ENCODE peak calls at places on chromosome 16, in six cellular contexts. One of them, this sample, is unnamed. For H3K4me1, the result is how much of the 10 kb centered on the place peaks cover.

GRCh38 chr16:2813661-2814288 is 3.3 kb upstream of the PRSS21 start:
- DNase-seq in fibroblast of lung: no peak
- DNase-seq in keratinocyte: no peak
- DNase-seq in mammary epithelial cell: no peak
- DNase-seq in OCI-LY7: no peak
- DNase-seq in H1: no peak
- DNase-seq in this sample: no peak

GRCh38 chr16:66528294-66528693 is 21.6 kb downstream of the TK2 start:
- DNase-seq in H1: no peak
- DNase-seq in mammary epithelial cell: no peak
- DNase-seq in keratinocyte: no peak
- DNase-seq in fibroblast of lung: no peak
- DNase-seq in OCI-LY7: no peak
- DNase-seq in this sample: no peak

GRCh38 chr16:10577305-10578202 is 2.8 kb downstream of the EMP2 start:
- DNase-seq in fibroblast of lung: no peak
- DNase-seq in H1: no peak
- DNase-seq in keratinocyte: no peak
- DNase-seq in mammary epithelial cell: no peak
- DNase-seq in OCI-LY7: no peak
- DNase-seq in this sample: no peak

GRCh38 chr16:31487720-31488629 is 5.1 kb downstream of the SLC5A2 start:
- DNase-seq in H1: peak
- DNase-seq in keratinocyte: no peak
- DNase-seq in fibroblast of lung: peak
- DNase-seq in mammary epithelial cell: peak
- DNase-seq in OCI-LY7: no peak
- DNase-seq in this sample: peak

GRCh38 chr16:56792960-56793359 is 63.0 kb downstream of the NUP93 start:
- DNase-seq in H1: no peak
- DNase-seq in fibroblast of lung: no peak
- DNase-seq in mammary epithelial cell: no peak
- DNase-seq in OCI-LY7: no peak
- DNase-seq in keratinocyte: no peak
- DNase-seq in this sample: no peak

GRCh38 chr16:89378947-89379771 is 111.2 kb downstream of the ANKRD11 start:
- DNase-seq in H1: no peak
- DNase-seq in fibroblast of lung: no peak
- DNase-seq in mammary epithelial cell: peak
- DNase-seq in OCI-LY7: peak
- DNase-seq in keratinocyte: no peak
- DNase-seq in this sample: no peak

GRCh38 chr16:50246299-50247122 is 19.8 kb upstream of the ADCY7 start:
- DNase-seq in keratinocyte: no peak
- DNase-seq in H1: peak
- DNase-seq in mammary epithelial cell: no peak
- DNase-seq in fibroblast of lung: no peak
- DNase-seq in OCI-LY7: no peak
- DNase-seq in this sample: no peak

GRCh38 chr16:68740628-68741346 is 3.7 kb downstream of the CDH1 start:
- DNase-seq in fibroblast of lung: no peak
- DNase-seq in mammary epithelial cell: no peak
- DNase-seq in OCI-LY7: peak
- DNase-seq in H1: no peak
- DNase-seq in keratinocyte: no peak
- DNase-seq in this sample: no peak

GRCh38 chr16:30041841-30042240 is 10.8 kb upstream of the TLCD3B start:
- DNase-seq in keratinocyte: no peak
- DNase-seq in OCI-LY7: peak
- DNase-seq in fibroblast of lung: peak
- DNase-seq in mammary epithelial cell: no peak
- DNase-seq in H1: no peak
- DNase-seq in this sample: no peak

GRCh38 chr16:30104492-30104891 is 8.5 kb upstream of the YPEL3 start:
- DNase-seq in fibroblast of lung: no peak
- DNase-seq in keratinocyte: no peak
- DNase-seq in H1: no peak
- DNase-seq in OCI-LY7: no peak
- DNase-seq in mammary epithelial cell: no peak
- DNase-seq in this sample: no peak

GRCh38 chr16:57479422-57480126 is 6.7 kb downstream of the DOK4 start:
- DNase-seq in H1: peak
- DNase-seq in OCI-LY7: no peak
- DNase-seq in fibroblast of lung: peak
- DNase-seq in mammary epithelial cell: peak
- DNase-seq in keratinocyte: no peak
- DNase-seq in this sample: no peak

GRCh38 chr16:66367968-66368891 is 1.7 kb downstream of the CDH5 start:
- DNase-seq in OCI-LY7: no peak
- DNase-seq in H1: no peak
- DNase-seq in mammary epithelial cell: no peak
- DNase-seq in fibroblast of lung: no peak
- DNase-seq in keratinocyte: no peak
- DNase-seq in this sample: no peak

GRCh38 chr16:70781800-70782199 is 19.2 kb downstream of the VAC14 start:
- DNase-seq in fibroblast of lung: no peak
- DNase-seq in mammary epithelial cell: no peak
- DNase-seq in OCI-LY7: no peak
- DNase-seq in keratinocyte: no peak
- DNase-seq in H1: no peak
- DNase-seq in this sample: no peak

GRCh38 chr16:66095676-66096075 is 270.8 kb upstream of the CDH5 start:
- DNase-seq in fibroblast of lung: no peak
- DNase-seq in mammary epithelial cell: no peak
- DNase-seq in keratinocyte: no peak
- DNase-seq in H1: no peak
- DNase-seq in OCI-LY7: no peak
- DNase-seq in this sample: no peak

GRCh38 chr16:71622088-71622487 is 3.9 kb upstream of the MARVELD3 start:
- DNase-seq in mammary epithelial cell: no peak
- DNase-seq in H1: no peak
- DNase-seq in keratinocyte: no peak
- DNase-seq in fibroblast of lung: no peak
- DNase-seq in OCI-LY7: no peak
- DNase-seq in this sample: peak

GRCh38 chr16:73047536-73048291 is at the start of gene ZFHX3:
- DNase-seq in OCI-LY7: peak
- DNase-seq in keratinocyte: no peak
- DNase-seq in mammary epithelial cell: peak
- DNase-seq in H1: peak
- DNase-seq in fibroblast of lung: peak
- DNase-seq in this sample: peak

GRCh38 chr16:8935989-8936388 is 27.7 kb downstream of the USP7 start:
- DNase-seq in OCI-LY7: peak
- DNase-seq in H1: peak
- DNase-seq in keratinocyte: no peak
- DNase-seq in mammary epithelial cell: no peak
- DNase-seq in fibroblast of lung: no peak
- DNase-seq in this sample: no peak

GRCh38 chr16:19071811-19072777 is 4.7 kb downstream of the COQ7 start:
- DNase-seq in H1: peak
- DNase-seq in keratinocyte: no peak
- DNase-seq in fibroblast of lung: peak
- DNase-seq in OCI-LY7: peak
- DNase-seq in mammary epithelial cell: peak
- DNase-seq in this sample: peak

GRCh38 chr16:57469917-57470470 is 7.5 kb downstream of the POLR2C start:
- DNase-seq in OCI-LY7: no peak
- DNase-seq in H1: no peak
- DNase-seq in fibroblast of lung: no peak
- DNase-seq in keratinocyte: no peak
- DNase-seq in mammary epithelial cell: no peak
- DNase-seq in this sample: no peak

GRCh38 chr16:19393226-19394074 is 24.2 kb upstream of the TMC5 start:
- DNase-seq in keratinocyte: peak
- DNase-seq in OCI-LY7: no peak
- DNase-seq in H1: no peak
- DNase-seq in mammary epithelial cell: peak
- DNase-seq in fibroblast of lung: peak
- DNase-seq in this sample: no peak

GRCh38 chr16:75250809-75251279 is 580 bp downstream of the BCAR1 start:
- DNase-seq in H1: no peak
- DNase-seq in fibroblast of lung: no peak
- DNase-seq in mammary epithelial cell: no peak
- DNase-seq in keratinocyte: no peak
- DNase-seq in OCI-LY7: no peak
- DNase-seq in this sample: no peak

GRCh38 chr16:75249441-75249840 is 2.0 kb downstream of the BCAR1 start:
- DNase-seq in keratinocyte: no peak
- DNase-seq in fibroblast of lung: no peak
- DNase-seq in H1: no peak
- DNase-seq in mammary epithelial cell: no peak
- DNase-seq in OCI-LY7: no peak
- DNase-seq in this sample: no peak

GRCh38 chr16:75251280-75252048 is at the start of gene BCAR1:
- DNase-seq in fibroblast of lung: peak
- DNase-seq in keratinocyte: no peak
- DNase-seq in OCI-LY7: peak
- DNase-seq in mammary epithelial cell: peak
- DNase-seq in H1: peak
- DNase-seq in this sample: no peak

GRCh38 chr16:75248536-75249380 is 2.7 kb downstream of the BCAR1 start:
- DNase-seq in fibroblast of lung: no peak
- DNase-seq in OCI-LY7: no peak
- DNase-seq in H1: no peak
- DNase-seq in mammary epithelial cell: no peak
- DNase-seq in keratinocyte: no peak
- DNase-seq in this sample: no peak

DNA sequence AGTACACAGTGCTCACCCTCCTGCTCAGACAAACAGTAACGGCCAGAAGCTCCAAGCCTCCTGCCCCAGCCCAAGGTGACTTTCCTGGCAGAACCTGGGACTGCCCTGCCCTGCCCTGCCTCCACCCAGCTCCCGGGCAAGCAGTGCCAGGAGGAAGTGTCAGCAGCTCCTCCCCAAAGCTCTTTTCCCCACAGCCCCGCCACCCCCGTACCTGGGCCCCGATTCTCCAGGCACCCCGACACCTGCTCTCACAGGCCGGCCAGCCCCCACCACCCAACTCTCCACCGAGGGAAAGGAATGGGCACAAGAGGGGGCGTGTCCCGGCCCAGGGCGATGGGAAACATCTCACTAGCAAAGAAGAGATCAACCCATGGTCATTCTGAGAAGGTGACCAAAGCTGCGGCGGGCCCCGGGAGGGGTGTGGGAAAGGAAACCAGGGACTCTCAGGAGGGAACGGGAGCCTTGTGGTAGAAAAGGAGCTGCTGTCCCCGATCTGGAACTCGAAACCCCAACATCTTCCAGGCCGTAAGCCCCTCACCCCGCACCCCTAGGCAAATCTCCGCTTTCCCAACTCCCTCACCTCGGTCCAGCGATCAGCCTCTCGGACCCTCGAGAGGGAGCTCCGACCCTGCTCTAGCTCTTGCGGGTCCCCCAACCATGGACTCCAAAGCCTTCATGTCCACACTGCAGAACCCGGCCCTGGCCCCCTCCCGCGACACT is 1.2 kb downstream of the BCAR1 start:
- DNase-seq in OCI-LY7: no peak
- DNase-seq in mammary epithelial cell: no peak
- DNase-seq in fibroblast of lung: no peak
- DNase-seq in H1: no peak
- DNase-seq in keratinocyte: no peak
- DNase-seq in this sample: no peak
- H2AFZ ChIP-seq in OCI-LY7: no peak
- H2AFZ ChIP-seq in mammary epithelial cell: no peak
- H2AFZ ChIP-seq in fibroblast of lung: no peak
- H2AFZ ChIP-seq in H1: no peak
- H2AFZ ChIP-seq in keratinocyte: no peak
- H2AFZ ChIP-seq in this sample: no peak

GRCh38 chr16:1263591-1264216 is 7.8 kb downstream of the TPSD1 start:
- DNase-seq in OCI-LY7: no peak
- DNase-seq in fibroblast of lung: no peak
- DNase-seq in mammary epithelial cell: no peak
- DNase-seq in H1: no peak
- DNase-seq in keratinocyte: no peak
- DNase-seq in this sample: no peak
- TF ChIP-seq CTCF in OCI-LY7: no peak
- TF ChIP-seq CTCF in fibroblast of lung: no peak
- TF ChIP-seq CTCF in mammary epithelial cell: no peak
- TF ChIP-seq CTCF in H1: no peak
- TF ChIP-seq CTCF in keratinocyte: no peak
- TF ChIP-seq CTCF in this sample: no peak

GRCh38 chr16:27193300-27193990 is 9.9 kb upstream of the KDM8 start:
- DNase-seq in fibroblast of lung: no peak
- DNase-seq in mammary epithelial cell: no peak
- DNase-seq in OCI-LY7: no peak
- DNase-seq in H1: no peak
- DNase-seq in keratinocyte: no peak
- DNase-seq in this sample: no peak

GRCh38 chr16:27197004-27197403 is 6.3 kb upstream of the KDM8 start:
- DNase-seq in OCI-LY7: no peak
- DNase-seq in H1: no peak
- DNase-seq in fibroblast of lung: no peak
- DNase-seq in mammary epithelial cell: no peak
- DNase-seq in keratinocyte: no peak
- DNase-seq in this sample: no peak

GRCh38 chr16:27198451-27199234 is 4.7 kb upstream of the KDM8 start:
- DNase-seq in fibroblast of lung: no peak
- DNase-seq in keratinocyte: no peak
- DNase-seq in OCI-LY7: no peak
- DNase-seq in H1: no peak
- DNase-seq in mammary epithelial cell: no peak
- DNase-seq in this sample: no peak

GRCh38 chr16:27195941-27196595 is 7.3 kb upstream of the KDM8 start:
- DNase-seq in H1: no peak
- DNase-seq in fibroblast of lung: no peak
- DNase-seq in keratinocyte: no peak
- DNase-seq in mammary epithelial cell: no peak
- DNase-seq in OCI-LY7: no peak
- DNase-seq in this sample: no peak

DNA sequence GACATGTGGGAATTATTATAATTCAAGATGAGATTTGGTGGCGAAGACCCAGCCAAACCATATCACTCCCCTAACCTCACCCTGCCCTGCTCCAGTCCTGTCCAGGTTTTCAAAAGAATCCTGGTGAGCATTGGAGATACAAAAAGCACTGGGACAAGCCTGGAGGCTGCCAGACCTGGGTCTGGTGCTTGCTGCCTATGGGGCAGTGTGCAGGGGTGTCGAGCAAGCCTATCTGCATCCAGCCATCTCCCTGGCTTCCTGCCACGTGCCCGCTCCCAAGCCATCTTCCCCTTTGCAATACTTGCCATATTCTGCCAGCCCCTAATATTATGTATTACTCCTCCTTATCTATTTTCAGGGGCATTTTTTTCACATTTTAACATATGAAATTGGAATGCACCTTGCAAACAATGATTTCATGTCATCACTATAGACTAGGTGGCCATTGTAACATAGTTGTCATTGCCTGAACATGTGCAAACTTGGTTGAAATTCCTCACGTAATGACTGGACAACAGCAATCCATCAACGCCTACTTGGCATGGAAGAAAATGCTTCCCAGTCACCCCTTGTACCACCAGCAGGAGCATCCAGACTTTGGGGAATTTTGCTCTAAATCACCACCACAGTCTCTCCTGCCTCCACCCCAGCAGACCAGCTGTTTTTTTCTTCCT is 8.1 kb upstream of the KDM8 start:
- DNase-seq in fibroblast of lung: no peak
- DNase-seq in mammary epithelial cell: peak
- DNase-seq in keratinocyte: no peak
- DNase-seq in H1: no peak
- DNase-seq in OCI-LY7: no peak
- DNase-seq in this sample: no peak
- H3K4me1 ChIP-seq in fibroblast of lung: under half
- H3K4me1 ChIP-seq in mammary epithelial cell: under half
- H3K4me1 ChIP-seq in keratinocyte: under half
- H3K4me1 ChIP-seq in H1: under half
- H3K4me1 ChIP-seq in OCI-LY7: under half
- H3K4me1 ChIP-seq in this sample: under half

GRCh38 chr16:78150233-78150632 is 50.8 kb downstream of the WWOX start:
- DNase-seq in H1: no peak
- DNase-seq in mammary epithelial cell: no peak
- DNase-seq in fibroblast of lung: no peak
- DNase-seq in keratinocyte: no peak
- DNase-seq in OCI-LY7: no peak
- DNase-seq in this sample: no peak
- H2AFZ ChIP-seq in H1: no peak
- H2AFZ ChIP-seq in mammary epithelial cell: no peak
- H2AFZ ChIP-seq in fibroblast of lung: no peak
- H2AFZ ChIP-seq in keratinocyte: no peak
- H2AFZ ChIP-seq in OCI-LY7: no peak
- H2AFZ ChIP-seq in this sample: no peak